ENCODE peak calls at places on chromosome 22, in four cellular contexts. O is AG10803, H is kidney, I is endothelial cell of umbilical vein. M is an unnamed sample.

GRCh38 chr22:25627271-25627848 is 62.9 kb downstream of the GRK3 start:
- DNase-seq in O (no peak), H (no peak), I (peak; percentile 50), M (no peak)

GRCh38 chr22:35533365-35534029 is 7.1 kb upstream of the RASD2 start:
- DNase-seq in O (no peak), H (no peak), I (no peak), M (no peak)

GRCh38 chr22:48781391-48781790 is 1046.3 kb downstream of the BRD1 start:
- DNase-seq in O (no peak), H (no peak), I (no peak), M (no peak)

GRCh38 chr22:49156662-49157285 is 670.9 kb downstream of the BRD1 start:
- DNase-seq in O (no peak), H (no peak), I (no peak), M (no peak)

GRCh38 chr22:20550851-20551744 is 43.7 kb downstream of the MED15 start:
- DNase-seq in O (peak; percentile 77), H (no peak), I (peak; percentile 68), M (peak; percentile 69)

GRCh38 chr22:45233386-45233785 is 7.3 kb downstream of the KIAA0930 start:
- DNase-seq in O (no peak), H (no peak), I (no peak), M (no peak)

GRCh38 chr22:20773793-20774212 is at the start of gene SERPIND1:
- DNase-seq in O (no peak), H (no peak), I (no peak), M (no peak)

GRCh38 chr22:19879248-19879575 is 24.5 kb upstream of the GNB1L start:
- DNase-seq in O (no peak), H (peak; percentile 63), I (no peak), M (no peak)

GRCh38 chr22:49962751-49963646 is 2.4 kb downstream of the PIM3 start:
- DNase-seq in O (no peak), H (peak; percentile 83), I (no peak), M (no peak)

GRCh38 chr22:42353883-42354727 is 78.1 kb downstream of the NFAM1 start:
- DNase-seq in O (peak; percentile 67), H (no peak), I (no peak), M (peak; percentile 61)

GRCh38 chr22:44020981-44021380 is 3.1 kb upstream of the PARVB start:
- DNase-seq in O (no peak), H (no peak), I (peak; percentile 54), M (no peak)

GRCh38 chr22:23177197-23177596 is 3.1 kb upstream of the BCR start:
- DNase-seq in O (no peak), H (no peak), I (no peak), M (no peak)

GRCh38 chr22:29128891-29129643 is 56.2 kb downstream of the KREMEN1 start:
- DNase-seq in O (peak; percentile 78), H (no peak), I (no peak), M (peak; percentile 73)

GRCh38 chr22:49953027-49953679 is 7.4 kb upstream of the PIM3 start:
- DNase-seq in O (no peak), H (peak; percentile 92), I (no peak), M (no peak)

GRCh38 chr22:42848941-42849340 is 8.1 kb downstream of the ARFGAP3 start:
- DNase-seq in O (no peak), H (no peak), I (no peak), M (peak; percentile 59)

GRCh38 chr22:19652316-19652715 is 62.0 kb upstream of the SEPTIN5 start:
- DNase-seq in O (no peak), H (no peak), I (no peak), M (no peak)

GRCh38 chr22:42376721-42377177 is 55.5 kb downstream of the NFAM1 start:
- DNase-seq in O (peak; percentile 92), H (peak; percentile 91), I (no peak), M (peak; percentile 99)

GRCh38 chr22:23769321-23769965 is 1.7 kb upstream of the CHCHD10 start:
- DNase-seq in O (no peak), H (no peak), I (no peak), M (no peak)

GRCh38 chr22:25623310-25623734 is 58.8 kb downstream of the GRK3 start:
- DNase-seq in O (no peak), H (no peak), I (no peak), M (no peak)

GRCh38 chr22:42931421-42932196 is 74.5 kb upstream of the ARFGAP3 start:
- DNase-seq in O (peak; percentile 86), H (no peak), I (no peak), M (peak; percentile 60)

GRCh38 chr22:28989035-28989464 is 72.6 kb downstream of the C22orf31 start:
- DNase-seq in O (no peak), H (peak; percentile 70), I (no peak), M (no peak)

GRCh38 chr22:17379939-17380710 is 10.9 kb downstream of the CECR2 start:
- DNase-seq in O (no peak), H (no peak), I (no peak), M (no peak)
- H3K4me3 ChIP-seq in O (no peak overlapping the region), H (no peak overlapping the region), I (no peak overlapping the region), M (no peak overlapping the region)

GRCh38 chr22:32395107-32395506 is 16.9 kb downstream of the RTCB start:
- DNase-seq in O (no peak), H (no peak), I (no peak), M (no peak)

GRCh38 chr22:32385681-32386080 is 26.4 kb downstream of the RTCB start:
- DNase-seq in O (no peak), H (no peak), I (no peak), M (no peak)

DNA sequence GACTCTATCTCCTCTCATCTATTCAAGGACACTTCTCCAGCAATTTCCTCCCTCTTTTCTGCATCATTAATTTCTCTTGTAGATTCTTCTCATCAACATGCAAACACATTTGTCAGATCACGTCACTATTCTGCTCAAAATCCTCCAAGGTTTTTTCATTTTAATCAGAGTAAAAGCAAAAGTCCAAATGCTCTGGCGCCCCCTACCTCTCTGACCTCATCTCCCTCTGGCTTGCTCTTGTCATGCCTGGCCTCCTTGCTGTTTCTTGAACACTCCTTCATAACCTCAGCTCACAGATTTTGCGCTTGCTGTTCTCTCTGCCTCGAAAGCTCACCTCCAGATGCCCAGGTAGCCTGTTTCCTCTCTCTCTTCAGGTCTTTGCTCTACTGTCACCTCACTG is 22.4 kb downstream of the RTCB start:
- DNase-seq in O (no peak), H (no peak), I (peak; percentile 19), M (no peak)
- TF ChIP-seq CTCF in O (peak; percentile 39), H (peak; percentile 21), I (peak; percentile 57), M (peak; percentile 42)

GRCh38 chr22:47435826-47436225 is 673.4 kb downstream of the TBC1D22A start:
- DNase-seq in O (no peak), H (no peak), I (no peak), M (no peak)

GRCh38 chr22:47437110-47437509 is 674.7 kb downstream of the TBC1D22A start:
- DNase-seq in O (no peak), H (no peak), I (no peak), M (no peak)

GRCh38 chr22:47434336-47435203 is 672.1 kb downstream of the TBC1D22A start:
- DNase-seq in O (no peak), H (no peak), I (no peak), M (no peak)

GRCh38 chr22:47433627-47434026 is 671.2 kb downstream of the TBC1D22A start:
- DNase-seq in O (no peak), H (no peak), I (no peak), M (no peak)

GRCh38 chr22:47435204-47435487 is 672.7 kb downstream of the TBC1D22A start:
- DNase-seq in O (no peak), H (no peak), I (no peak), M (no peak)
- H3K4me3 ChIP-seq in O (no peak overlapping the region), H (no peak overlapping the region), I (no peak overlapping the region), M (no peak overlapping the region)

DNA sequence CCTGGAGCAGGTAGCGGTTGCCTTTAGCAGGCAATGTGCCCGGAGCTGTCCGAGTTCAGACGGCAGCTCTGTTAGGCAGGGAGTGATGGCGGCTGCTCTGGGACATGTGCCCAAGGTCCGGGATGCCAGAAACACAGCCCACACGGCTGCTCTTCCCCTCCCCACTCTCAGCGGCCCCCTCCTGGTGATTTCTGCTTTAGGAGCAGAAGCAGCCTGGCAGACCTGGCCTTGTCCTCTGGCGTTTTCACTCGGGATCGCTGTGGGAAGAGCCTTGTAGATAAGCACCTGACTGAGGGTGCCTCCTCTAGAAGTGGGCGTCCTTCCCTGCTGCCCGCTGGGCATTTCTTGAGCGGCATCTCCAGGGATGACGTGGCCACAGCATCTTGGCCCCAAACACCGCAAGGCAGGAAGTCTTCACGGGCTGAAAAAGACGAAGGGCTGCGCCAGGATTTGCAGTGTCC is 392.2 kb downstream of the TBC1D22A start:
- DNase-seq in O (peak; percentile 73), H (no peak), I (no peak), M (peak; percentile 80)
- TF ChIP-seq CTCF in O (no peak), H (no peak), I (no peak), M (no peak)

GRCh38 chr22:30247974-30248373 is 1.4 kb upstream of the LIF start:
- DNase-seq in O (no peak), H (no peak), I (no peak), M (no peak)
- H3K4me3 ChIP-seq in O (no peak overlapping the region), H (no peak overlapping the region), I (no peak overlapping the region), M (no peak overlapping the region)

GRCh38 chr22:38567531-38568245 is 2.3 kb downstream of the DMC1 start:
- DNase-seq in O (peak; percentile 55), H (no peak), I (no peak), M (no peak)

GRCh38 chr22:38570841-38571364 is 920 bp upstream of the DMC1 start:
- DNase-seq in O (peak; percentile 39), H (peak; percentile 73), I (no peak), M (peak; percentile 68)

GRCh38 chr22:38569181-38569971 is 607 bp downstream of the DMC1 start:
- DNase-seq in O (no peak), H (peak; percentile 72), I (no peak), M (peak; percentile 23)

GRCh38 chr22:38569972-38570840 is at the start of gene DMC1:
- DNase-seq in O (peak; percentile 78), H (peak; percentile 98), I (peak; percentile 69), M (peak; percentile 94)

DNA sequence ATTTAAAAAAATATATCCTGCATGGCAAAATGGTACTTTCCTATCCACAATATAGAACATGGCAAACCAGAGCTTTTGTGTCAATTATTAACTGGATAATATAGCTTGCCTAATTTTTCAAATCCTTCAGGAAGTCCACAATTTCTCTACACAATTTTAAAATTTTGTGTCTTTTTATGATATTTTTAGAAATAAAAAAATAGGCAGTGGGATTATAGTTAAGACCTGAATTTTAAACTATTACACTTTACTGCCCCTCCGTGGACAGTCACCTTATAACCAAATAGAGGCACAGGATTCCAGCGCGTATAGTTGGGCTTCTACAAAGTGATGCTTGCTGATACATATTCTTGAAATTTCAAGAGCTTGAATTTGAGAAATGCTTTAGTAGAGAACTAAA is 2.1 kb upstream of the DMC1 start:
- DNase-seq in O (peak; percentile 61), H (no peak), I (peak; percentile 63), M (peak; percentile 36)
- TF ChIP-seq CTCF in O (peak; percentile 71), H (peak; percentile 57), I (peak; percentile 39), M (peak; percentile 40)